ENCODE peak calls at places on chromosome 4, in four cellular contexts. One of them, this sample, is unnamed. For H3K9me3, the result is how much of the 10 kb centered on the place peaks cover.

GRCh38 chr4:128060130-128060619 is 937 bp upstream of the LARP1B start:
- DNase-seq in A549: no peak
- DNase-seq in body of pancreas: no peak
- DNase-seq in aorta: no peak
- DNase-seq in this sample: no peak

GRCh38 chr4:133154725-133155124 is 5.6 kb downstream of the PCDH10 start:
- DNase-seq in A549: peak
- DNase-seq in body of pancreas: no peak
- DNase-seq in aorta: no peak
- DNase-seq in this sample: peak

GRCh38 chr4:176610594-176610993 is 182.1 kb downstream of the VEGFC start:
- DNase-seq in aorta: no peak
- DNase-seq in A549: no peak
- DNase-seq in body of pancreas: no peak
- DNase-seq in this sample: no peak

GRCh38 chr4:165879581-165879980 is 6.5 kb downstream of the TLL1 start:
- DNase-seq in body of pancreas: no peak
- DNase-seq in aorta: no peak
- DNase-seq in A549: no peak
- DNase-seq in this sample: no peak

GRCh38 chr4:153497091-153497531 is 31.0 kb downstream of the TMEM131L start:
- DNase-seq in body of pancreas: no peak
- DNase-seq in A549: peak
- DNase-seq in aorta: no peak
- DNase-seq in this sample: no peak

GRCh38 chr4:978957-979701 is 5.8 kb upstream of the DGKQ start:
- DNase-seq in body of pancreas: no peak
- DNase-seq in A549: no peak
- DNase-seq in aorta: no peak
- DNase-seq in this sample: no peak

GRCh38 chr4:56650259-56651070 is 30.6 kb downstream of the HOPX start:
- DNase-seq in aorta: no peak
- DNase-seq in A549: no peak
- DNase-seq in body of pancreas: no peak
- DNase-seq in this sample: no peak

GRCh38 chr4:111274060-111274459 is 651.2 kb upstream of the PITX2 start:
- DNase-seq in A549: no peak
- DNase-seq in aorta: no peak
- DNase-seq in body of pancreas: no peak
- DNase-seq in this sample: no peak

GRCh38 chr4:152959080-152959479 is 23.0 kb downstream of the FHDC1 start:
- DNase-seq in aorta: no peak
- DNase-seq in A549: no peak
- DNase-seq in body of pancreas: no peak
- DNase-seq in this sample: no peak

GRCh38 chr4:1805493-1806222 is 12.6 kb downstream of the FGFR3 start:
- DNase-seq in A549: no peak
- DNase-seq in body of pancreas: no peak
- DNase-seq in aorta: no peak
- DNase-seq in this sample: no peak

GRCh38 chr4:78954048-78954666 is 14.9 kb upstream of the PAQR3 start:
- DNase-seq in aorta: no peak
- DNase-seq in body of pancreas: peak
- DNase-seq in A549: peak
- DNase-seq in this sample: peak

GRCh38 chr4:92506933-92507332 is 203.2 kb downstream of the GRID2 start:
- DNase-seq in aorta: no peak
- DNase-seq in A549: no peak
- DNase-seq in body of pancreas: no peak
- DNase-seq in this sample: no peak

DNA sequence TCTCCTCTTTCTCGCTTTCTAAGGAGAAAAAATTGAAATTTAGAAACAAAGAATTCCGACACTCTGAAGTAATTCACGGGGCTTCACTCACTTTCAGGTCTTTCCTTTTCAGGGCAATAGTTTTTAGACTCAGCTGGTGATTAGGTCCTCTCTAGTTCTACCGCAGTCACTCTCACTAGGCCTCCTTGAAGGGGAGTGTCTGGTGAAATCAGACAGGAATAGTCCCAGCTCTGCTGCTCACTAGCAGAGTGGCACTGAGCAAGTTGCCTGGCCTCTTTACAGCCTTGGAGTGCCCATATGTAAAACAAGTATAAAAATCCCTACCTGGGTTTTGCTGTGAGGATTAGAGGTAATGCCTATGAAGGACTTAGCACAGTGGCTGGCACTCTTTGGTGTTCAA is 64.1 kb downstream of the NEUROG2 start:
- DNase-seq in A549: no peak
- DNase-seq in body of pancreas: no peak
- DNase-seq in aorta: no peak
- DNase-seq in this sample: no peak
- H3K9me3 ChIP-seq in A549: under half
- H3K9me3 ChIP-seq in body of pancreas: under half
- H3K9me3 ChIP-seq in aorta: under half
- H3K9me3 ChIP-seq in this sample: under half

DNA sequence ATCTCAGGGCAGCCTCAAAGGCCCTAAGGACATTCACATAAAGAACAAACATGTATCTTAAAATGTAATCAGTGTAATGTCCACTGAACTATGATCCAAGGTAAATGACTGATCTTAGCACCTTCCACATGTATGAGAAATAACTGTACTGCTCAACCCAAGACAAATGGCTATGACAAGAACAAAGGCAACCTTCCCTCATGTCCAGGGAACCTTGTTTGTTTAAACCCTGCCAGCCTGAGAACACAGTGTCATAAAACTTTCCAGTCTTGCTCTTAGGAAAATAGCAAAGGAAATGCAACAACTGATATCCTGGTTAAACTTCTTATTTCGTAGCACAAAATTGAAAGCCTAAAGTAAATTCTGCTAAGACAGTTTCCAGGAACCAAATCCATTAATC is 494.3 kb downstream of the IL15 start:
- DNase-seq in A549: peak
- DNase-seq in body of pancreas: no peak
- DNase-seq in aorta: no peak
- DNase-seq in this sample: no peak
- H3K27ac ChIP-seq in A549: peak
- H3K27ac ChIP-seq in body of pancreas: peak
- H3K27ac ChIP-seq in aorta: no peak
- H3K27ac ChIP-seq in this sample: no peak

GRCh38 chr4:49002931-49003330 is 16.9 kb downstream of the CWH43 start:
- DNase-seq in body of pancreas: no peak
- DNase-seq in aorta: no peak
- DNase-seq in A549: no peak
- DNase-seq in this sample: no peak
- H3K9me3 ChIP-seq in body of pancreas: under half
- H3K9me3 ChIP-seq in aorta: under half
- H3K9me3 ChIP-seq in A549: under half
- H3K9me3 ChIP-seq in this sample: under half

DNA sequence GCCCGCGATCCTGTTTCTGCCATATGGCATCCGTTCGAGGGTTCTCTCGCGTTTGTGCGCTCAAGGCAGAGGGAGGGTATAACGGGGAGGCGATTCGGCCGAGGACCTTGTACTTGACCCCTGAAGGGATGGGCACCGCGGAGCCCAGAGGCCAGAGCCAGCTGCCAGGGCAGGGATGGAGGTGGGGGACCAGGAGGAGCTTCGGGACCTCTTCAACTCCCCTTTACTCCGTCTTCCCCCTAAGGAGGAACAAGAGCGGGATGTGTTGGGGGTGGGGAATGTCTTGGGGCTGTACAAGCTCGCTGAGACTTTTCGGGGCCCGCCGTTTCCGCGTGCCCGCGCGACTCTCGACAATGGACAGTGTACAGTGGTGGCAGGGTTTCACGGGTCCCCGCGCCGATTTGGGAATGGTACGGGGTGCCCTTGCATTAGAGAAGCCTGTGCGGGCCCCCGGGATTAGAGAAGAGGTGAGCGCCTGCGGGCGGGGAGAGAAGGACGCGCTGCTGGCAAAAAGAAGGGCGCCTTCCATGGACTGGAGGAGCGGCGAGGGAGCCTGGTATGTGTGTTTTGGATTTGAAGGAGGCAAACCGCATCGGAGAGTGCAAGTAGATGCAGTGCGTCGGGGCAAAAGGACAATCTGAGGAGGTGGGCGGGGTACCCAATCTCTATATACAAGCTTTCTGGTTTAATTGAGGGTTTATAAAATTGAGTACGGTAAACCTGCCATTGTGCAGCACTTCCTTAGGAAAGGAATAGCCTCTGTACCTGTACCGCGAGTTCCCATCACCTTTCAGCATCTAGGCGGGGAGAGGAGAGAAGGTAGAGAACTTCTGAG is 841 bp downstream of the UGT8 start:
- DNase-seq in A549: no peak
- DNase-seq in aorta: no peak
- DNase-seq in body of pancreas: peak
- DNase-seq in this sample: peak
- H3K27ac ChIP-seq in A549: no peak
- H3K27ac ChIP-seq in aorta: no peak
- H3K27ac ChIP-seq in body of pancreas: peak
- H3K27ac ChIP-seq in this sample: peak

This sample was measured in testis.